ENCODE peak calls at places on chromosomes 7 and 10, in four cellular contexts. One of them, this sample, is unnamed.

GRCh38 chr10:85224366-85224960 is 896.1 kb downstream of the CCSER2 start:
- DNase-seq in HCT116: no peak
- DNase-seq in aorta: no peak
- DNase-seq in CD8-positive, alpha-beta memory T cell: no peak
- DNase-seq in this sample: no peak

GRCh38 chr10:97234403-97234802 is 48.6 kb upstream of the SLIT1 start:
- DNase-seq in HCT116: peak
- DNase-seq in aorta: no peak
- DNase-seq in CD8-positive, alpha-beta memory T cell: no peak
- DNase-seq in this sample: no peak

GRCh38 chr7:112362053-112362650 is 88.1 kb upstream of the IFRD1 start:
- DNase-seq in HCT116: no peak
- DNase-seq in aorta: no peak
- DNase-seq in CD8-positive, alpha-beta memory T cell: no peak
- DNase-seq in this sample: no peak

GRCh38 chr10:76829724-76830123 is 807.9 kb downstream of the KCNMA1 start:
- DNase-seq in HCT116: no peak
- DNase-seq in aorta: no peak
- DNase-seq in CD8-positive, alpha-beta memory T cell: no peak
- DNase-seq in this sample: no peak

GRCh38 chr7:69561256-69561655 is 37.0 kb upstream of the AUTS2 start:
- DNase-seq in HCT116: no peak
- DNase-seq in aorta: no peak
- DNase-seq in CD8-positive, alpha-beta memory T cell: no peak
- DNase-seq in this sample: no peak

GRCh38 chr10:110524864-110525242 is 27.1 kb downstream of the DUSP5 start:
- DNase-seq in HCT116: no peak
- DNase-seq in aorta: no peak
- DNase-seq in CD8-positive, alpha-beta memory T cell: no peak
- DNase-seq in this sample: no peak

GRCh38 chr10:78634835-78635234 is 433.9 kb upstream of the ZMIZ1 start:
- DNase-seq in HCT116: no peak
- DNase-seq in aorta: no peak
- DNase-seq in CD8-positive, alpha-beta memory T cell: no peak
- DNase-seq in this sample: no peak

GRCh38 chr7:120041798-120042197 is 231.2 kb upstream of the KCND2 start:
- DNase-seq in HCT116: no peak
- DNase-seq in aorta: no peak
- DNase-seq in CD8-positive, alpha-beta memory T cell: no peak
- DNase-seq in this sample: no peak

GRCh38 chr7:34123316-34123715 is 218.0 kb downstream of the BMPER start:
- DNase-seq in HCT116: no peak
- DNase-seq in aorta: no peak
- DNase-seq in CD8-positive, alpha-beta memory T cell: no peak
- DNase-seq in this sample: no peak

GRCh38 chr10:93006435-93007039 is 54.1 kb upstream of the CYP26C1 start:
- DNase-seq in HCT116: no peak
- DNase-seq in aorta: no peak
- DNase-seq in CD8-positive, alpha-beta memory T cell: no peak
- DNase-seq in this sample: no peak

GRCh38 chr10:92574545-92575377 is 868 bp upstream of the IDE start:
- DNase-seq in HCT116: no peak
- DNase-seq in aorta: no peak
- DNase-seq in CD8-positive, alpha-beta memory T cell: no peak
- DNase-seq in this sample: no peak

GRCh38 chr10:99927719-99928280 is 81.9 kb downstream of the DNMBP start:
- DNase-seq in HCT116: no peak
- DNase-seq in aorta: no peak
- DNase-seq in CD8-positive, alpha-beta memory T cell: no peak
- DNase-seq in this sample: no peak

GRCh38 chr10:12198156-12198555 is 2.2 kb downstream of the CDC123 start:
- DNase-seq in HCT116: no peak
- DNase-seq in aorta: no peak
- DNase-seq in CD8-positive, alpha-beta memory T cell: no peak
- DNase-seq in this sample: no peak

GRCh38 chr10:72234560-72235095 is 18.6 kb upstream of the ASCC1 start:
- DNase-seq in HCT116: no peak
- DNase-seq in aorta: no peak
- DNase-seq in CD8-positive, alpha-beta memory T cell: no peak
- DNase-seq in this sample: no peak

GRCh38 chr10:42933454-42934340 is 143.2 kb upstream of the RET start:
- DNase-seq in HCT116: no peak
- DNase-seq in aorta: no peak
- DNase-seq in CD8-positive, alpha-beta memory T cell: no peak
- DNase-seq in this sample: no peak

GRCh38 chr7:39589323-39590111 is 23.3 kb downstream of the YAE1 start:
- DNase-seq in HCT116: peak
- DNase-seq in aorta: no peak
- DNase-seq in CD8-positive, alpha-beta memory T cell: peak
- DNase-seq in this sample: peak

GRCh38 chr10:71881956-71882355 is 30.9 kb upstream of the PSAP start:
- DNase-seq in HCT116: no peak
- DNase-seq in aorta: no peak
- DNase-seq in CD8-positive, alpha-beta memory T cell: no peak
- DNase-seq in this sample: no peak

GRCh38 chr10:124093076-124093773 is at the start of gene CHST15:
- DNase-seq in HCT116: peak
- DNase-seq in aorta: peak
- DNase-seq in CD8-positive, alpha-beta memory T cell: no peak
- DNase-seq in this sample: peak

GRCh38 chr7:116218051-116218645 is 7.8 kb downstream of the TES start:
- DNase-seq in HCT116: peak
- DNase-seq in aorta: no peak
- DNase-seq in CD8-positive, alpha-beta memory T cell: no peak
- DNase-seq in this sample: no peak

GRCh38 chr7:25385731-25386136 is 157.4 kb upstream of the NPVF start:
- DNase-seq in HCT116: no peak
- DNase-seq in aorta: no peak
- DNase-seq in CD8-positive, alpha-beta memory T cell: no peak
- DNase-seq in this sample: no peak

GRCh38 chr7:47819054-47819920 is 129.0 kb downstream of the PKD1L1 start:
- DNase-seq in HCT116: peak
- DNase-seq in aorta: peak
- DNase-seq in CD8-positive, alpha-beta memory T cell: no peak
- DNase-seq in this sample: no peak

GRCh38 chr7:107224374-107224773 is 55.6 kb downstream of the HBP1 start:
- DNase-seq in HCT116: no peak
- DNase-seq in aorta: no peak
- DNase-seq in CD8-positive, alpha-beta memory T cell: no peak
- DNase-seq in this sample: no peak

GRCh38 chr7:28479507-28479947 is 67.2 kb downstream of the CREB5 start:
- DNase-seq in HCT116: no peak
- DNase-seq in aorta: no peak
- DNase-seq in CD8-positive, alpha-beta memory T cell: no peak
- DNase-seq in this sample: no peak

GRCh38 chr10:23695825-23696420 is 257.0 kb downstream of the OTUD1 start:
- DNase-seq in HCT116: no peak
- DNase-seq in aorta: no peak
- DNase-seq in CD8-positive, alpha-beta memory T cell: no peak
- DNase-seq in this sample: no peak

GRCh38 chr7:27872281-27873005 is 132.5 kb downstream of the TAX1BP1 start:
- DNase-seq in HCT116: no peak
- DNase-seq in aorta: no peak
- DNase-seq in CD8-positive, alpha-beta memory T cell: no peak
- DNase-seq in this sample: no peak

GRCh38 chr10:117365612-117366011 is 9.6 kb downstream of the PDZD8 start:
- DNase-seq in HCT116: peak
- DNase-seq in aorta: no peak
- DNase-seq in CD8-positive, alpha-beta memory T cell: no peak
- DNase-seq in this sample: no peak

GRCh38 chr10:63434866-63435854 is 30.6 kb downstream of the JMJD1C start:
- DNase-seq in HCT116: no peak
- DNase-seq in aorta: no peak
- DNase-seq in CD8-positive, alpha-beta memory T cell: no peak
- DNase-seq in this sample: no peak

GRCh38 chr10:18179901-18180300 is 39.7 kb downstream of the CACNB2 start:
- DNase-seq in HCT116: no peak
- DNase-seq in aorta: no peak
- DNase-seq in CD8-positive, alpha-beta memory T cell: no peak
- DNase-seq in this sample: peak

GRCh38 chr10:52818019-52818418 is 45.4 kb upstream of the MBL2 start:
- DNase-seq in HCT116: peak
- DNase-seq in aorta: no peak
- DNase-seq in CD8-positive, alpha-beta memory T cell: no peak
- DNase-seq in this sample: no peak

GRCh38 chr10:124459395-124459794 is 2.2 kb upstream of the LHPP start:
- DNase-seq in HCT116: no peak
- DNase-seq in aorta: no peak
- DNase-seq in CD8-positive, alpha-beta memory T cell: no peak
- DNase-seq in this sample: no peak

GRCh38 chr10:125370578-125370977 is 210.2 kb upstream of the CTBP2 start:
- DNase-seq in HCT116: peak
- DNase-seq in aorta: peak
- DNase-seq in CD8-positive, alpha-beta memory T cell: no peak
- DNase-seq in this sample: no peak

GRCh38 chr7:77684030-77684429 is 12.2 kb upstream of the RSBN1L start:
- DNase-seq in HCT116: no peak
- DNase-seq in aorta: no peak
- DNase-seq in CD8-positive, alpha-beta memory T cell: no peak
- DNase-seq in this sample: peak

GRCh38 chr7:117149692-117150091 is 173.2 kb downstream of the WNT2 start:
- DNase-seq in HCT116: no peak
- DNase-seq in aorta: no peak
- DNase-seq in CD8-positive, alpha-beta memory T cell: no peak
- DNase-seq in this sample: no peak

GRCh38 chr10:130910848-130911247 is 400.7 kb downstream of the TCERG1L start:
- DNase-seq in HCT116: no peak
- DNase-seq in aorta: no peak
- DNase-seq in CD8-positive, alpha-beta memory T cell: no peak
- DNase-seq in this sample: no peak

GRCh38 chr7:113331155-113331898 is 213.0 kb upstream of the SMIM30 start:
- DNase-seq in HCT116: no peak
- DNase-seq in aorta: no peak
- DNase-seq in CD8-positive, alpha-beta memory T cell: no peak
- DNase-seq in this sample: peak

GRCh38 chr10:79268100-79268670 is 79.1 kb upstream of the PPIF start:
- DNase-seq in HCT116: no peak
- DNase-seq in aorta: no peak
- DNase-seq in CD8-positive, alpha-beta memory T cell: no peak
- DNase-seq in this sample: no peak

GRCh38 chr10:101137271-101137670 is 6.2 kb downstream of the TLX1 start:
- DNase-seq in HCT116: no peak
- DNase-seq in aorta: no peak
- DNase-seq in CD8-positive, alpha-beta memory T cell: no peak
- DNase-seq in this sample: no peak

GRCh38 chr7:10657201-10657600 is 316.5 kb upstream of the PHF14 start:
- DNase-seq in HCT116: no peak
- DNase-seq in aorta: no peak
- DNase-seq in CD8-positive, alpha-beta memory T cell: no peak
- DNase-seq in this sample: no peak

GRCh38 chr10:11148638-11149037 is 131.0 kb downstream of the CELF2 start:
- DNase-seq in HCT116: no peak
- DNase-seq in aorta: no peak
- DNase-seq in CD8-positive, alpha-beta memory T cell: no peak
- DNase-seq in this sample: no peak
- H3K27ac ChIP-seq in HCT116: no peak
- H3K27ac ChIP-seq in aorta: no peak
- H3K27ac ChIP-seq in CD8-positive, alpha-beta memory T cell: peak
- H3K27ac ChIP-seq in this sample: peak

GRCh38 chr10:119377905-119378736 is 164.4 kb downstream of the RGS10 start:
- DNase-seq in HCT116: no peak
- DNase-seq in aorta: no peak
- DNase-seq in CD8-positive, alpha-beta memory T cell: no peak
- DNase-seq in this sample: peak
- H3K27ac ChIP-seq in HCT116: no peak
- H3K27ac ChIP-seq in aorta: no peak
- H3K27ac ChIP-seq in CD8-positive, alpha-beta memory T cell: no peak
- H3K27ac ChIP-seq in this sample: peak

GRCh38 chr10:114481055-114481454 is 76.8 kb upstream of the AFAP1L2 start:
- DNase-seq in HCT116: no peak
- DNase-seq in aorta: no peak
- DNase-seq in CD8-positive, alpha-beta memory T cell: no peak
- DNase-seq in this sample: no peak
- H3K27ac ChIP-seq in HCT116: no peak
- H3K27ac ChIP-seq in aorta: no peak
- H3K27ac ChIP-seq in CD8-positive, alpha-beta memory T cell: no peak
- H3K27ac ChIP-seq in this sample: peak

GRCh38 chr7:100689230-100690135 is 4.6 kb downstream of the GIGYF1 start:
- DNase-seq in HCT116: no peak
- DNase-seq in aorta: no peak
- DNase-seq in CD8-positive, alpha-beta memory T cell: no peak
- DNase-seq in this sample: no peak
- H3K27ac ChIP-seq in HCT116: peak
- H3K27ac ChIP-seq in aorta: no peak
- H3K27ac ChIP-seq in CD8-positive, alpha-beta memory T cell: no peak
- H3K27ac ChIP-seq in this sample: no peak

DNA sequence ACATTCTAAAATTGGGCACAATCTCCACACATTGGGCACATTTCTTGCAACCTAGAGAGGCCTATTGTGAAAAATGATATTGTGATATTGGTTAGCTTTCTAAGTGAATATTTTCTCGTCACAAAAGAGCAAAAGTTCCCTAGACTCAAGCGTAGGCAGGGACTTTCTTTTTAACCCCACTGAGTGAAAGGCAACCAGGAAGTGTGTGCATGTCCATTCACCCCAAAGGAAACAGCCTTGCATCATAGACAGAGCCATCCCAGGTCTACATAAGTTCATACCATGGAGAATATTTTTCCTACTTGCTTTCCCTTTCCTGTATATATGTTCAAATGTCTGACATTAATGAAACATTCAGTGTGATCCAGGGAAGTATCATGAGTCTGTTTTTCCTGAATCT is 84.2 kb upstream of the AGBL3 start:
- DNase-seq in HCT116: no peak
- DNase-seq in aorta: no peak
- DNase-seq in CD8-positive, alpha-beta memory T cell: no peak
- DNase-seq in this sample: no peak
- H3K27ac ChIP-seq in HCT116: no peak
- H3K27ac ChIP-seq in aorta: peak
- H3K27ac ChIP-seq in CD8-positive, alpha-beta memory T cell: no peak
- H3K27ac ChIP-seq in this sample: no peak

GRCh38 chr7:55140221-55140980 is 121.6 kb downstream of the EGFR start:
- DNase-seq in HCT116: no peak
- DNase-seq in aorta: no peak
- DNase-seq in CD8-positive, alpha-beta memory T cell: no peak
- DNase-seq in this sample: peak

GRCh38 chr7:55138663-55139062 is 119.8 kb downstream of the EGFR start:
- DNase-seq in HCT116: no peak
- DNase-seq in aorta: no peak
- DNase-seq in CD8-positive, alpha-beta memory T cell: no peak
- DNase-seq in this sample: no peak

GRCh38 chr7:55144333-55144954 is 125.6 kb downstream of the EGFR start:
- DNase-seq in HCT116: no peak
- DNase-seq in aorta: no peak
- DNase-seq in CD8-positive, alpha-beta memory T cell: no peak
- DNase-seq in this sample: no peak

GRCh38 chr7:55142919-55143600 is 124.2 kb downstream of the EGFR start:
- DNase-seq in HCT116: no peak
- DNase-seq in aorta: no peak
- DNase-seq in CD8-positive, alpha-beta memory T cell: no peak
- DNase-seq in this sample: no peak

GRCh38 chr7:55140981-55141278 is 122.1 kb downstream of the EGFR start:
- DNase-seq in HCT116: no peak
- DNase-seq in aorta: no peak
- DNase-seq in CD8-positive, alpha-beta memory T cell: no peak
- DNase-seq in this sample: no peak
- H3K27ac ChIP-seq in HCT116: no peak
- H3K27ac ChIP-seq in aorta: no peak
- H3K27ac ChIP-seq in CD8-positive, alpha-beta memory T cell: no peak
- H3K27ac ChIP-seq in this sample: no peak

GRCh38 chr10:59971915-59972314 is 65.6 kb upstream of the CCDC6 start:
- DNase-seq in HCT116: no peak
- DNase-seq in aorta: no peak
- DNase-seq in CD8-positive, alpha-beta memory T cell: no peak
- DNase-seq in this sample: no peak
- H3K27ac ChIP-seq in HCT116: no peak
- H3K27ac ChIP-seq in aorta: no peak
- H3K27ac ChIP-seq in CD8-positive, alpha-beta memory T cell: no peak
- H3K27ac ChIP-seq in this sample: peak